ENCODE peak calls at places on chromosomes 4 and X, in four cellular contexts. R is HepG2, L is WTC11, Z is K562. W is an unnamed sample.

GRCh38 chr4:120071192-120071795 is 4.6 kb upstream of the MAD2L1 start:
- DNase-seq in R (peak), L (no peak), Z (peak), W (peak)

GRCh38 chr4:181536196-181536746 is 706.9 kb upstream of the TENM3 start:
- DNase-seq in R (no peak), L (no peak), Z (no peak), W (no peak)

GRCh38 chrX:137479394-137479793 is 86.5 kb upstream of the ZIC3 start:
- DNase-seq in R (no peak), L (no peak), Z (no peak), W (no peak)

GRCh38 chr4:185017964-185018772 is at the start of gene HELT:
- DNase-seq in R (no peak), L (peak), Z (no peak), W (peak)

GRCh38 chr4:83248486-83248885 is 36.1 kb downstream of the COQ2 start:
- DNase-seq in R (no peak), L (no peak), Z (no peak), W (no peak)

GRCh38 chrX:49812177-49812576 is 16.9 kb upstream of the PAGE4 start:
- DNase-seq in R (peak), L (no peak), Z (no peak), W (no peak)

GRCh38 chr4:123876122-123876521 is 479.5 kb downstream of the SPRY1 start:
- DNase-seq in R (no peak), L (no peak), Z (no peak), W (no peak)

GRCh38 chrX:102712216-102712966 is at the start of gene GPRASP2:
- DNase-seq in R (no peak), L (peak), Z (peak), W (peak)

GRCh38 chrX:38561951-38562719 is 793 bp downstream of the TSPAN7 start:
- DNase-seq in R (peak), L (peak), Z (no peak), W (peak)

GRCh38 chr4:85787133-85787532 is 312.2 kb downstream of the ARHGAP24 start:
- DNase-seq in R (no peak), L (no peak), Z (no peak), W (no peak)

GRCh38 chrX:98379134-98379533 is 1495.4 kb downstream of the RPA4 start:
- DNase-seq in R (peak), L (no peak), Z (peak), W (no peak)

GRCh38 chrX:98380106-98380505 is 1496.4 kb downstream of the RPA4 start:
- DNase-seq in R (no peak), L (peak), Z (no peak), W (peak)

DNA sequence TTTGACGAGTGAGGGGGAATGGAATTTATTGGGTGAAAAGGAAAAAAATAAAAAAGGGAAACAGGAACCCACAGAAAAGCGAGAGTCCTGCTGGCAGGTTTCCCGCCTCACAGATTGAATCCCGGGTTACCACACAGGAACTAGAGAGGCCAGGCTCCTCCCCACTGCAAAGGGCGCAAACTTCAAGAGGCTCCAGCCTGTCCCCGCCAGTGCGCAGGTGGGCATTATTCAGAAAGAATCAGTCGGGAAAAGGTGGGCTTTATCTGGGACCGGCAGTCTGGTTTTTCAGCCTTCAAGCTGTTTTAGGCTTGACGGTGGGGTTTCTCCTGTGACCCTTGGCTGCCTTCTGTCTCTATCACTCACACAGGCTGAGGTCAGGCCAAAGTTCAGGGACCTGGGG is 1496.8 kb downstream of the RPA4 start:
- DNase-seq in R (no peak), L (peak), Z (no peak), W (no peak)
- TF ChIP-seq ELF4 in R (no peak), L (no peak), Z (no peak), W (no peak)

GRCh38 chrX:139192386-139192961 is 338.1 kb upstream of the F9 start:
- DNase-seq in R (no peak), L (no peak), Z (no peak), W (no peak)

GRCh38 chrX:139191746-139192385 is 338.7 kb upstream of the F9 start:
- DNase-seq in R (no peak), L (no peak), Z (no peak), W (no peak)

GRCh38 chrX:139198936-139199335 is 331.6 kb upstream of the F9 start:
- DNase-seq in R (no peak), L (no peak), Z (no peak), W (no peak)

GRCh38 chrX:139196890-139197289 is 333.6 kb upstream of the F9 start:
- DNase-seq in R (no peak), L (no peak), Z (no peak), W (no peak)

DNA sequence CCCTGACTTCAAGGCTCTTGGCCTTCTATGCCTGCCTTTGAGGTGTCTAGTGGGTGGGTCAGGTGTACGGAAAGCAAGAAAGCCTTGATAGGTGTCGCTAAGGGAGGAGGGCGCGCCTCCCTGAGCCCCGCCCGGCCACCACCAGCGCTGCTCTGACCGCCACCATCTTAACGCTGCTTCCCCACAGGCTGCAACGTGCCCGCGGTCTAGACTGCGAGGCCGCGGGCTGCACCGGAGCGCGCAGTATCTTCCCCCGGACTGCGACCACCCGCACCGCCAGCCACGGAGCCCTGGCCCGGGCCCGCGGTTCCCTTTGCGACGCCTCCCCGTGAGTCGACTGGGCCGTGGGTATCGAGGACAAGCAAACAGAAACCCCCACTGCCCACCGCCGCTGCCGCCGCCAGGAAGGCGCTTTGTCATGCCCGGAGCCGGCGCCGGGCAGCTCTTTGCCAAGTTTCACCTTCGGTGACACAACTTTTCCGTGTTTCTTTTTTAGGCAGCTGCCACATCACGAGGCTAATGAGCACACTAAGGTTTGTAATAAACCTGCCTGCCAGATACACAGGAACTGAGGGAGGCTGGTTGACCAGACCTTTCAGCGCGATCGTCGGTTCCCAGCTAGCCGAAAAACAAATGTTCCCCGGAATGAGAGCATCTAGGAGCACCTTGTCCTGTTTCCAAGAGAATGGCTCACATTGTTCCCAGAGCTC is 335.8 kb upstream of the F9 start:
- DNase-seq in R (no peak), L (peak), Z (peak), W (no peak)
- TF ChIP-seq ELF4 in R (no peak), L (no peak), Z (no peak), W (no peak)

DNA sequence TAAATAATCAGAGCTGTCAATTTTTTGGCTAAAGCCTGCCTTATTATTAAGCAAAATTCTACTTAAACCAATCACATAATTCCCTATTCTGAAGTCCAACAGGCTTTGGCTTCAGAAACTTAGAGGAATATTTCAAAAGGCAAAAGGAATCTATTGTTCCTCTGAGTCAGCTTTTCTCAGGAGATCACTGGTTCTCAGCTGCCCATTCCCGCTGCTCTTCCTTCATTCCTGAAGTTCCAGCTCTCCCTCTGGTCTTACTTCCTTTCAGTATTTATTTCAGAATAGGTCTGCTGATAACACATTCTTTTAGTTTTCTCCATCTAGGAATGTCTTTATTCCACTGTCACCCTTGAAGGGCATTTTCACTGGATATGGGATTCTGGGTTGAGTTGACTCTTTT is 133.7 kb downstream of the SOWAHB start:
- DNase-seq in R (no peak), L (no peak), Z (no peak), W (no peak)
- TF ChIP-seq ELF4 in R (no peak), L (no peak), Z (no peak), W (no peak)

GRCh38 chr4:38243385-38244053 is 283.3 kb downstream of the PTTG2 start:
- DNase-seq in R (no peak), L (no peak), Z (no peak), W (no peak)

GRCh38 chr4:38242822-38243384 is 282.7 kb downstream of the PTTG2 start:
- DNase-seq in R (no peak), L (no peak), Z (peak), W (no peak)

GRCh38 chr4:38237139-38237538 is 276.9 kb downstream of the PTTG2 start:
- DNase-seq in R (peak), L (no peak), Z (no peak), W (no peak)

GRCh38 chr4:38242110-38242509 is 281.9 kb downstream of the PTTG2 start:
- DNase-seq in R (no peak), L (no peak), Z (peak), W (no peak)

GRCh38 chr4:38241541-38241940 is 281.3 kb downstream of the PTTG2 start:
- DNase-seq in R (no peak), L (no peak), Z (no peak), W (no peak)
- TF ChIP-seq ELF4 in R (no peak), L (no peak), Z (no peak), W (no peak)

GRCh38 chr4:1340181-1340747 is 6.7 kb upstream of the UVSSA start:
- DNase-seq in R (no peak), L (no peak), Z (no peak), W (no peak)
- TF ChIP-seq ELF4 in R (no peak), L (no peak), Z (no peak), W (no peak)

DNA sequence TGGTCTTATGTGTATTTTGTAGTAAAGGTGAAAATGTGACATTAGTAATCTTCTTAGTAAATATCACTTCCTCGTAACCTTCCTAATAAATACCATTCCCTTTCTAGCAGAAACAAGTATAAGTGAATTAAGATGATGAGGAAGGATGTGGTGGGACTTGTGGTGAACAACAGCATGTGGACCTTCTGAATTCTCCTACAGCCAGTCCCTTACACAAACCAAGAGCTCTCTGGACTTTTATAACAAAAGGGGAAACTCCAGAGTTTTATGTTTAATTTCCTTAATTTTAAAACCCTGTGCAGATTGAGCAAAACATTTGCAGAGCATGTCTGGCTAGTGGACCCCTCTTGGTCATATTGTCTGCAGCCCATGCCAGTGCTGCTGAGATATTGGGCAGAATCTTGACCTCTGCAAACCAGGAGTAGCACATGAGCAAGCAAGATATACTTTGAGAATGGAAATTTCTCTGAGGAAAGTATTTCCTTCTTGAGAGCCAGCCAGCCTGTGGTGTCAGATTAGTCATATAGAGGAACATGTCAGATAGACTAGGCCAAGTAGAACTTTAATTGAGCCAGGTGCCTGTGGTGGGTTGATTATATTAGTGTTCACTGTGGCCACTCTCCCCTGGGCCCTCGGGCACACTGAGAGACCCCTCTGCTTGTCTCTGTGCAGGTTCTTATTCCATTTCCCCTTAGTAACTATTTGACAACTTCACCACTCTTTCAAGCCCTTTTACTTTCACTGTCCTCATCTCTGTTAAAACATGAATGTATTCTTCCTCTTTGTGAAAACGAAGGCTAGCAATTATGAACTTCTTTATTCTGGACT is 328.1 kb downstream of the DKK2 start:
- DNase-seq in R (no peak), L (no peak), Z (no peak), W (no peak)
- TF ChIP-seq ELF4 in R (no peak), L (no peak), Z (no peak), W (no peak)

GRCh38 chrX:110287605-110288004 is 30.3 kb downstream of the AMMECR1 start:
- DNase-seq in R (no peak), L (no peak), Z (no peak), W (no peak)
- TF ChIP-seq ELF4 in R (no peak), L (no peak), Z (no peak), W (no peak)

DNA sequence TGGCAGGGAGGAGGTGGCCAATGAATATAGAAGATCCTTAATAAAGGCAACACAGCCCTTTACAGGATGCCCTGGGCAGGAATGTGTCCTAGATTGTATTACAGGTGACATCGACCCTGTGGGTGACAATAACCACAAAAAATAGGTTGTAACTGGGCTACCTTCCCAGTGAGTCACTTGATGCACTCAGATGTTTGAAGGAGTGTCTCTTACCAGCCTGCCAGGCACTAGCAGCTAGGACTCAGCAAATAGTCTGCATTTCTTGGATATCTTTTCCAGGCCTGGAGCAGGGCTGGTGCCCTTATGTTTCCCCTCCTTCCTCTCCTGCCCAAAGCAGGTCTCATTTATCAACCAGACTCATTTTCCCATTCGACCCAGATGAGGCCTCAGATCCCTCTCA is 50.9 kb upstream of the TMEM164 start:
- DNase-seq in R (no peak), L (no peak), Z (no peak), W (no peak)
- TF ChIP-seq ELF4 in R (no peak), L (no peak), Z (no peak), W (no peak)

GRCh38 chr4:106717094-106717493 is 319.0 kb downstream of the DKK2 start:
- DNase-seq in R (no peak), L (no peak), Z (no peak), W (no peak)

GRCh38 chr4:106715825-106716224 is 320.3 kb downstream of the DKK2 start:
- DNase-seq in R (no peak), L (no peak), Z (no peak), W (no peak)
- TF ChIP-seq ELF4 in R (no peak), L (no peak), Z (no peak), W (no peak)

GRCh38 chr4:36824682-36825081 is 419.9 kb upstream of the NWD2 start:
- DNase-seq in R (no peak), L (no peak), Z (peak), W (no peak)
- TF ChIP-seq ELF4 in R (no peak), L (no peak), Z (no peak), W (no peak)

W was measured in HEK293T.